ENCODE peak calls at places on chromosomes 4 and X, in nine cellular contexts. H, G, I, V, T, R, M, W and B are unnamed samples.

GRCh38 chr4:31104033-31104432 is 383.9 kb downstream of the PCDH7 start:
- DNase-seq in H (no peak), G (no peak), I (no peak), V (no peak), T (no peak), R (peak; percentile 58), M (no peak), W (no peak), B (no peak)

GRCh38 chr4:111268769-111269414 is 646.0 kb upstream of the PITX2 start:
- DNase-seq in H (no peak), G (peak; percentile 50), I (peak; percentile 51), V (no peak), T (peak; percentile 20), R (peak; percentile 71), M (no peak), W (no peak), B (no peak)

GRCh38 chr4:100504086-100504874 is 13.5 kb downstream of the EMCN start:
- DNase-seq in H (no peak), G (no peak), I (no peak), V (no peak), T (no peak), R (peak; percentile 57), M (peak; percentile 35), W (no peak), B (no peak)

GRCh38 chr4:45100936-45101818 is 374.8 kb upstream of the GNPDA2 start:
- DNase-seq in H (no peak), G (no peak), I (no peak), V (peak; percentile 32), T (no peak), R (no peak), M (no peak), W (no peak), B (no peak)

GRCh38 chr4:1201851-1202525 is 29.6 kb upstream of the SPON2 start:
- DNase-seq in H (no peak), G (no peak), I (peak; percentile 35), V (no peak), T (no peak), R (peak; percentile 61), M (no peak), W (peak; percentile 19), B (no peak)

GRCh38 chr4:6239968-6240367 is 29.7 kb upstream of the WFS1 start:
- DNase-seq in H (no peak), G (no peak), I (no peak), V (no peak), T (no peak), R (no peak), M (no peak), W (no peak), B (no peak)

GRCh38 chrX:150649096-150649870 is 43.9 kb upstream of the MTMR1 start:
- DNase-seq in H (no peak), G (peak; percentile 82), I (peak; percentile 45), V (no peak), T (peak; percentile 1), R (peak; percentile 64), M (no peak), W (no peak), B (no peak)

GRCh38 chrX:151722241-151722846 is 6.5 kb downstream of the FATE1 start:
- DNase-seq in H (peak; percentile 72), G (no peak), I (peak; percentile 69), V (no peak), T (no peak), R (no peak), M (peak; percentile 72), W (peak; percentile 62), B (no peak)

GRCh38 chr4:53713296-53713695 is 122.0 kb upstream of the LNX1 start:
- DNase-seq in H (no peak), G (no peak), I (no peak), V (no peak), T (no peak), R (no peak), M (no peak), W (no peak), B (no peak)

GRCh38 chr4:185702147-185702663 is 109.8 kb downstream of the SORBS2 start:
- DNase-seq in H (no peak), G (no peak), I (no peak), V (no peak), T (no peak), R (no peak), M (peak; percentile 15), W (no peak), B (no peak)

GRCh38 chr4:179124419-179124818 is 1682.2 kb upstream of the AGA start:
- DNase-seq in H (no peak), G (no peak), I (no peak), V (no peak), T (no peak), R (no peak), M (no peak), W (no peak), B (no peak)

GRCh38 chr4:179125870-179126269 is 1683.6 kb upstream of the AGA start:
- DNase-seq in H (no peak), G (no peak), I (no peak), V (no peak), T (no peak), R (no peak), M (peak; percentile 4), W (no peak), B (no peak)

GRCh38 chr4:179123079-179123478 is 1680.8 kb upstream of the AGA start:
- DNase-seq in H (no peak), G (no peak), I (no peak), V (no peak), T (peak; percentile 22), R (no peak), M (no peak), W (no peak), B (no peak)

GRCh38 chr4:179128299-179128698 is 1686.1 kb upstream of the AGA start:
- DNase-seq in H (no peak), G (no peak), I (no peak), V (no peak), T (no peak), R (no peak), M (no peak), W (no peak), B (no peak)

GRCh38 chr4:179124957-179125356 is 1682.7 kb upstream of the AGA start:
- DNase-seq in H (no peak), G (no peak), I (no peak), V (no peak), T (no peak), R (no peak), M (peak; percentile 71), W (no peak), B (no peak)
- TF ChIP-seq EZH2 in H (no peak), G (no peak), I (no peak), V (no peak), T (no peak), R (no peak), M (no peak), W (no peak), B (no peak)

GRCh38 chr4:108512615-108513505 is 107.5 kb upstream of the RPL34 start:
- DNase-seq in H (peak; percentile 72), G (peak; percentile 23), I (peak; percentile 37), V (peak; percentile 20), T (peak; percentile 25), R (peak; percentile 56), M (peak; percentile 69), W (peak; percentile 74), B (no peak)
- H2AFZ ChIP-seq in H (peak overlapping the region; percentile 48), G (peak overlapping the region; percentile 37), I (no peak overlapping the region), V (no peak overlapping the region), T (no peak overlapping the region), R (peak overlapping the region; percentile 77), M (no peak overlapping the region), W (peak overlapping the region; percentile 36), B (no peak overlapping the region)

GRCh38 chrX:101750744-101751143 is 91.1 kb upstream of the ARMCX2 start:
- DNase-seq in H (no peak), G (no peak), I (no peak), V (no peak), T (no peak), R (no peak), M (no peak), W (no peak), B (no peak)
- TF ChIP-seq EZH2 in H (no peak), G (no peak), I (no peak), V (no peak), T (no peak), R (no peak), M (no peak), W (no peak), B (no peak)

DNA sequence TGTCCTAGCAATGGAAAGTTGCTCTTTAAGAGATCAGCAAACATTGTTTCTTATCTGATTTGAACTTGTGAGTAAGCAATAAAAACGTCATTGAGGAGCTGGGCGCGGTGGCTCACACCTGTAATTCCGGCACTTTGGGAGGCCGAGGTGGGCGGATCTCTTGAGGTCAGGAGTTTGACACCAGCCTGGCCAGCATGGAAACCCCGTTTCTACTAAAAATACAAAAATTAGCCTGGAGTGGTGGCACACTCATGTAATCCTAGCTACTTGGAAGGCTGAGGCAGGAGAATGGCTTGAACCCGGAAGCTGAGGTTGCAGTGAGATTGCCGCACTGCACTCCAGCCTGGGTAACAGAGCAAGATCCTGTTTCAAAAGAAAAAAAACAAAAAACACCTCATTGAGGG is 11.2 kb upstream of the PLAC8 start:
- DNase-seq in H (no peak), G (no peak), I (no peak), V (no peak), T (peak; percentile 30), R (no peak), M (no peak), W (no peak), B (no peak)
- H2AFZ ChIP-seq in H (no peak overlapping the region), G (no peak overlapping the region), I (no peak overlapping the region), V (no peak overlapping the region), T (no peak overlapping the region), R (no peak overlapping the region), M (no peak overlapping the region), W (peak overlapping the region; percentile 34), B (no peak overlapping the region)

GRCh38 chr4:74933562-74934015 is 673 bp downstream of the PARM1 start:
- DNase-seq in H (peak; percentile 27), G (peak; percentile 4), I (peak; percentile 30), V (peak; percentile 19), T (no peak), R (no peak), M (peak; percentile 53), W (no peak), B (peak; percentile 5)
- TF ChIP-seq EZH2 in H (no peak), G (peak; percentile 77), I (no peak), V (no peak), T (no peak), R (peak; percentile 79), M (no peak), W (no peak), B (no peak)